ENCODE peak calls at places on chromosomes 6 and 20, in five cellular contexts. One of them, this sample, is unnamed.

GRCh38 chr6:122408697-122409458 is 9.4 kb downstream of the HSF2 start:
- DNase-seq in hepatocyte: no peak
- DNase-seq in stimulated activated CD4-positive, alpha-beta T cell treated with anti-CD3 and anti-CD28 coated beads, Interleukin-15, amount 100 ng/mL, for 1 hour: no peak
- DNase-seq in NAMALWA: no peak
- DNase-seq in keratinocyte: no peak
- DNase-seq in this sample: no peak

GRCh38 chr20:44911264-44911921 is 1.5 kb downstream of the PABPC1L start:
- DNase-seq in keratinocyte: no peak
- DNase-seq in NAMALWA: peak; percentile 67
- DNase-seq in stimulated activated CD4-positive, alpha-beta T cell treated with anti-CD3 and anti-CD28 coated beads, Interleukin-15, amount 100 ng/mL, for 1 hour: peak; percentile 27
- DNase-seq in hepatocyte: peak; percentile 83
- DNase-seq in this sample: no peak

GRCh38 chr6:97085772-97086171 is 161.2 kb downstream of the KLHL32 start:
- DNase-seq in stimulated activated CD4-positive, alpha-beta T cell treated with anti-CD3 and anti-CD28 coated beads, Interleukin-15, amount 100 ng/mL, for 1 hour: no peak
- DNase-seq in NAMALWA: no peak
- DNase-seq in keratinocyte: peak; percentile 0
- DNase-seq in hepatocyte: no peak
- DNase-seq in this sample: no peak

GRCh38 chr20:37673429-37673828 is 20.4 kb upstream of the CTNNBL1 start:
- DNase-seq in hepatocyte: no peak
- DNase-seq in stimulated activated CD4-positive, alpha-beta T cell treated with anti-CD3 and anti-CD28 coated beads, Interleukin-15, amount 100 ng/mL, for 1 hour: no peak
- DNase-seq in keratinocyte: no peak
- DNase-seq in NAMALWA: no peak
- DNase-seq in this sample: no peak

GRCh38 chr6:30684386-30685156 is 1.9 kb downstream of the PPP1R18 start:
- DNase-seq in keratinocyte: no peak
- DNase-seq in hepatocyte: no peak
- DNase-seq in stimulated activated CD4-positive, alpha-beta T cell treated with anti-CD3 and anti-CD28 coated beads, Interleukin-15, amount 100 ng/mL, for 1 hour: no peak
- DNase-seq in NAMALWA: peak; percentile 64
- DNase-seq in this sample: peak; percentile 39

GRCh38 chr6:89925826-89926225 is 31.6 kb downstream of the GJA10 start:
- DNase-seq in NAMALWA: no peak
- DNase-seq in keratinocyte: peak; percentile 72
- DNase-seq in hepatocyte: no peak
- DNase-seq in stimulated activated CD4-positive, alpha-beta T cell treated with anti-CD3 and anti-CD28 coated beads, Interleukin-15, amount 100 ng/mL, for 1 hour: no peak
- DNase-seq in this sample: no peak

GRCh38 chr20:16898433-16898832 is 150.3 kb downstream of the OTOR start:
- DNase-seq in hepatocyte: no peak
- DNase-seq in stimulated activated CD4-positive, alpha-beta T cell treated with anti-CD3 and anti-CD28 coated beads, Interleukin-15, amount 100 ng/mL, for 1 hour: no peak
- DNase-seq in keratinocyte: no peak
- DNase-seq in NAMALWA: no peak
- DNase-seq in this sample: no peak

GRCh38 chr6:169859401-169859977 is 108.1 kb downstream of the ERMARD start:
- DNase-seq in keratinocyte: no peak
- DNase-seq in NAMALWA: no peak
- DNase-seq in stimulated activated CD4-positive, alpha-beta T cell treated with anti-CD3 and anti-CD28 coated beads, Interleukin-15, amount 100 ng/mL, for 1 hour: no peak
- DNase-seq in hepatocyte: no peak
- DNase-seq in this sample: no peak

GRCh38 chr20:62961310-62961783 is 8.8 kb downstream of the SLC17A9 start:
- DNase-seq in stimulated activated CD4-positive, alpha-beta T cell treated with anti-CD3 and anti-CD28 coated beads, Interleukin-15, amount 100 ng/mL, for 1 hour: no peak
- DNase-seq in keratinocyte: no peak
- DNase-seq in NAMALWA: no peak
- DNase-seq in hepatocyte: no peak
- DNase-seq in this sample: no peak

GRCh38 chr20:41344938-41345728 is 4.5 kb downstream of the LPIN3 start:
- DNase-seq in stimulated activated CD4-positive, alpha-beta T cell treated with anti-CD3 and anti-CD28 coated beads, Interleukin-15, amount 100 ng/mL, for 1 hour: no peak
- DNase-seq in keratinocyte: no peak
- DNase-seq in hepatocyte: no peak
- DNase-seq in NAMALWA: no peak
- DNase-seq in this sample: no peak

GRCh38 chr6:4610256-4610655 is 165.9 kb upstream of the CDYL start:
- DNase-seq in keratinocyte: no peak
- DNase-seq in hepatocyte: no peak
- DNase-seq in NAMALWA: no peak
- DNase-seq in stimulated activated CD4-positive, alpha-beta T cell treated with anti-CD3 and anti-CD28 coated beads, Interleukin-15, amount 100 ng/mL, for 1 hour: no peak
- DNase-seq in this sample: no peak

GRCh38 chr20:51995038-51995437 is 192.7 kb upstream of the SALL4 start:
- DNase-seq in stimulated activated CD4-positive, alpha-beta T cell treated with anti-CD3 and anti-CD28 coated beads, Interleukin-15, amount 100 ng/mL, for 1 hour: no peak
- DNase-seq in keratinocyte: no peak
- DNase-seq in hepatocyte: no peak
- DNase-seq in NAMALWA: no peak
- DNase-seq in this sample: no peak

GRCh38 chr20:44416082-44416715 is 59.5 kb upstream of the TTPAL start:
- DNase-seq in keratinocyte: no peak
- DNase-seq in stimulated activated CD4-positive, alpha-beta T cell treated with anti-CD3 and anti-CD28 coated beads, Interleukin-15, amount 100 ng/mL, for 1 hour: no peak
- DNase-seq in NAMALWA: no peak
- DNase-seq in hepatocyte: no peak
- DNase-seq in this sample: no peak

GRCh38 chr20:15658295-15658694 is 915.0 kb downstream of the KIF16B start:
- DNase-seq in stimulated activated CD4-positive, alpha-beta T cell treated with anti-CD3 and anti-CD28 coated beads, Interleukin-15, amount 100 ng/mL, for 1 hour: no peak
- DNase-seq in hepatocyte: no peak
- DNase-seq in keratinocyte: no peak
- DNase-seq in NAMALWA: no peak
- DNase-seq in this sample: no peak

GRCh38 chr20:10792291-10792690 is 118.5 kb upstream of the JAG1 start:
- DNase-seq in keratinocyte: no peak
- DNase-seq in hepatocyte: no peak
- DNase-seq in stimulated activated CD4-positive, alpha-beta T cell treated with anti-CD3 and anti-CD28 coated beads, Interleukin-15, amount 100 ng/mL, for 1 hour: no peak
- DNase-seq in NAMALWA: no peak
- DNase-seq in this sample: no peak

GRCh38 chr6:42250509-42250908 is 32.8 kb upstream of the MRPS10 start:
- DNase-seq in NAMALWA: no peak
- DNase-seq in keratinocyte: no peak
- DNase-seq in hepatocyte: no peak
- DNase-seq in stimulated activated CD4-positive, alpha-beta T cell treated with anti-CD3 and anti-CD28 coated beads, Interleukin-15, amount 100 ng/mL, for 1 hour: no peak
- DNase-seq in this sample: no peak

GRCh38 chr6:34247481-34248197 is 1.2 kb downstream of the SMIM29 start:
- DNase-seq in keratinocyte: no peak
- DNase-seq in NAMALWA: peak; percentile 40
- DNase-seq in hepatocyte: no peak
- DNase-seq in stimulated activated CD4-positive, alpha-beta T cell treated with anti-CD3 and anti-CD28 coated beads, Interleukin-15, amount 100 ng/mL, for 1 hour: no peak
- DNase-seq in this sample: no peak

This sample was measured in activated CD4-positive, alpha-beta T cell treated with anti-CD3 and anti-CD28 coated beads, Interleukin-2, amount 50 U/mL, for 24 hours.